ENCODE peak calls at places on chromosomes 4 and X, in five cellular contexts. One of them, this sample, is unnamed.

GRCh38 chrX:153631931-153632611 is 14.9 kb upstream of the DUSP9 start:
- DNase-seq in activated CD4-positive, alpha-beta T cell treated with anti-CD3 and anti-CD28 coated beads, Interleukin-2, amount 10 ng/mL, durations not matched to agents 7 days and 5 days: no peak
- DNase-seq in activated T-helper 1 cell treated with anti-CD3 and anti-CD28 coated beads, Interleukin-12 subunit alpha, Interleukin-12 subunit beta, Interleukin-2, Interleukin-4 antibody, amounts not matched to agents 30 ng/mL and 10 ng/mL and 1 ng/mL, durations not matched to agents 14 hours and 24 hours and 36 hours: no peak
- DNase-seq in cardiac muscle cell: no peak
- DNase-seq in G401: no peak
- DNase-seq in this sample: no peak

GRCh38 chr4:59571805-59572430 is 1628.2 kb upstream of the ADGRL3 start:
- DNase-seq in G401: no peak
- DNase-seq in cardiac muscle cell: no peak
- DNase-seq in activated T-helper 1 cell treated with anti-CD3 and anti-CD28 coated beads, Interleukin-12 subunit alpha, Interleukin-12 subunit beta, Interleukin-2, Interleukin-4 antibody, amounts not matched to agents 30 ng/mL and 10 ng/mL and 1 ng/mL, durations not matched to agents 14 hours and 24 hours and 36 hours: no peak
- DNase-seq in activated CD4-positive, alpha-beta T cell treated with anti-CD3 and anti-CD28 coated beads, Interleukin-2, amount 10 ng/mL, durations not matched to agents 7 days and 5 days: no peak
- DNase-seq in this sample: peak

GRCh38 chr4:127888559-127888958 is 7.9 kb downstream of the PLK4 start:
- DNase-seq in cardiac muscle cell: no peak
- DNase-seq in activated CD4-positive, alpha-beta T cell treated with anti-CD3 and anti-CD28 coated beads, Interleukin-2, amount 10 ng/mL, durations not matched to agents 7 days and 5 days: no peak
- DNase-seq in G401: no peak
- DNase-seq in activated T-helper 1 cell treated with anti-CD3 and anti-CD28 coated beads, Interleukin-12 subunit alpha, Interleukin-12 subunit beta, Interleukin-2, Interleukin-4 antibody, amounts not matched to agents 30 ng/mL and 10 ng/mL and 1 ng/mL, durations not matched to agents 14 hours and 24 hours and 36 hours: no peak
- DNase-seq in this sample: no peak

GRCh38 chr4:17812125-17812524 is 1.3 kb downstream of the NCAPG start:
- DNase-seq in activated T-helper 1 cell treated with anti-CD3 and anti-CD28 coated beads, Interleukin-12 subunit alpha, Interleukin-12 subunit beta, Interleukin-2, Interleukin-4 antibody, amounts not matched to agents 30 ng/mL and 10 ng/mL and 1 ng/mL, durations not matched to agents 14 hours and 24 hours and 36 hours: no peak
- DNase-seq in G401: no peak
- DNase-seq in cardiac muscle cell: no peak
- DNase-seq in activated CD4-positive, alpha-beta T cell treated with anti-CD3 and anti-CD28 coated beads, Interleukin-2, amount 10 ng/mL, durations not matched to agents 7 days and 5 days: no peak
- DNase-seq in this sample: no peak

GRCh38 chr4:57148831-57149230 is 38.6 kb upstream of the IGFBP7 start:
- DNase-seq in activated T-helper 1 cell treated with anti-CD3 and anti-CD28 coated beads, Interleukin-12 subunit alpha, Interleukin-12 subunit beta, Interleukin-2, Interleukin-4 antibody, amounts not matched to agents 30 ng/mL and 10 ng/mL and 1 ng/mL, durations not matched to agents 14 hours and 24 hours and 36 hours: no peak
- DNase-seq in cardiac muscle cell: peak
- DNase-seq in activated CD4-positive, alpha-beta T cell treated with anti-CD3 and anti-CD28 coated beads, Interleukin-2, amount 10 ng/mL, durations not matched to agents 7 days and 5 days: no peak
- DNase-seq in G401: no peak
- DNase-seq in this sample: no peak

GRCh38 chrX:13377537-13377936 is 57.7 kb upstream of the ATXN3L start:
- DNase-seq in G401: peak
- DNase-seq in activated T-helper 1 cell treated with anti-CD3 and anti-CD28 coated beads, Interleukin-12 subunit alpha, Interleukin-12 subunit beta, Interleukin-2, Interleukin-4 antibody, amounts not matched to agents 30 ng/mL and 10 ng/mL and 1 ng/mL, durations not matched to agents 14 hours and 24 hours and 36 hours: no peak
- DNase-seq in cardiac muscle cell: peak
- DNase-seq in activated CD4-positive, alpha-beta T cell treated with anti-CD3 and anti-CD28 coated beads, Interleukin-2, amount 10 ng/mL, durations not matched to agents 7 days and 5 days: no peak
- DNase-seq in this sample: peak

GRCh38 chr4:8391972-8392371 is 48.6 kb downstream of the ACOX3 start:
- DNase-seq in cardiac muscle cell: peak
- DNase-seq in activated CD4-positive, alpha-beta T cell treated with anti-CD3 and anti-CD28 coated beads, Interleukin-2, amount 10 ng/mL, durations not matched to agents 7 days and 5 days: no peak
- DNase-seq in G401: no peak
- DNase-seq in activated T-helper 1 cell treated with anti-CD3 and anti-CD28 coated beads, Interleukin-12 subunit alpha, Interleukin-12 subunit beta, Interleukin-2, Interleukin-4 antibody, amounts not matched to agents 30 ng/mL and 10 ng/mL and 1 ng/mL, durations not matched to agents 14 hours and 24 hours and 36 hours: no peak
- DNase-seq in this sample: peak

GRCh38 chrX:111431007-111431406 is 19.0 kb upstream of the DCX start:
- DNase-seq in activated T-helper 1 cell treated with anti-CD3 and anti-CD28 coated beads, Interleukin-12 subunit alpha, Interleukin-12 subunit beta, Interleukin-2, Interleukin-4 antibody, amounts not matched to agents 30 ng/mL and 10 ng/mL and 1 ng/mL, durations not matched to agents 14 hours and 24 hours and 36 hours: no peak
- DNase-seq in activated CD4-positive, alpha-beta T cell treated with anti-CD3 and anti-CD28 coated beads, Interleukin-2, amount 10 ng/mL, durations not matched to agents 7 days and 5 days: no peak
- DNase-seq in cardiac muscle cell: no peak
- DNase-seq in G401: no peak
- DNase-seq in this sample: peak

GRCh38 chr4:81954266-81954665 is 419.5 kb downstream of the HNRNPD start:
- DNase-seq in cardiac muscle cell: no peak
- DNase-seq in activated T-helper 1 cell treated with anti-CD3 and anti-CD28 coated beads, Interleukin-12 subunit alpha, Interleukin-12 subunit beta, Interleukin-2, Interleukin-4 antibody, amounts not matched to agents 30 ng/mL and 10 ng/mL and 1 ng/mL, durations not matched to agents 14 hours and 24 hours and 36 hours: no peak
- DNase-seq in G401: no peak
- DNase-seq in activated CD4-positive, alpha-beta T cell treated with anti-CD3 and anti-CD28 coated beads, Interleukin-2, amount 10 ng/mL, durations not matched to agents 7 days and 5 days: no peak
- DNase-seq in this sample: no peak

GRCh38 chr4:5724377-5724776 is 13.4 kb downstream of the EVC start:
- DNase-seq in activated T-helper 1 cell treated with anti-CD3 and anti-CD28 coated beads, Interleukin-12 subunit alpha, Interleukin-12 subunit beta, Interleukin-2, Interleukin-4 antibody, amounts not matched to agents 30 ng/mL and 10 ng/mL and 1 ng/mL, durations not matched to agents 14 hours and 24 hours and 36 hours: no peak
- DNase-seq in G401: no peak
- DNase-seq in cardiac muscle cell: peak
- DNase-seq in activated CD4-positive, alpha-beta T cell treated with anti-CD3 and anti-CD28 coated beads, Interleukin-2, amount 10 ng/mL, durations not matched to agents 7 days and 5 days: no peak
- DNase-seq in this sample: no peak

GRCh38 chr4:44150091-44150576 is 298.5 kb downstream of the KCTD8 start:
- DNase-seq in cardiac muscle cell: peak
- DNase-seq in G401: no peak
- DNase-seq in activated CD4-positive, alpha-beta T cell treated with anti-CD3 and anti-CD28 coated beads, Interleukin-2, amount 10 ng/mL, durations not matched to agents 7 days and 5 days: no peak
- DNase-seq in activated T-helper 1 cell treated with anti-CD3 and anti-CD28 coated beads, Interleukin-12 subunit alpha, Interleukin-12 subunit beta, Interleukin-2, Interleukin-4 antibody, amounts not matched to agents 30 ng/mL and 10 ng/mL and 1 ng/mL, durations not matched to agents 14 hours and 24 hours and 36 hours: no peak
- DNase-seq in this sample: peak

GRCh38 chr4:91171217-91171616 is 1044.0 kb downstream of the CCSER1 start:
- DNase-seq in activated T-helper 1 cell treated with anti-CD3 and anti-CD28 coated beads, Interleukin-12 subunit alpha, Interleukin-12 subunit beta, Interleukin-2, Interleukin-4 antibody, amounts not matched to agents 30 ng/mL and 10 ng/mL and 1 ng/mL, durations not matched to agents 14 hours and 24 hours and 36 hours: no peak
- DNase-seq in activated CD4-positive, alpha-beta T cell treated with anti-CD3 and anti-CD28 coated beads, Interleukin-2, amount 10 ng/mL, durations not matched to agents 7 days and 5 days: no peak
- DNase-seq in G401: no peak
- DNase-seq in cardiac muscle cell: no peak
- DNase-seq in this sample: no peak

GRCh38 chr4:6110681-6111353 is 89.5 kb downstream of the JAKMIP1 start:
- DNase-seq in activated CD4-positive, alpha-beta T cell treated with anti-CD3 and anti-CD28 coated beads, Interleukin-2, amount 10 ng/mL, durations not matched to agents 7 days and 5 days: no peak
- DNase-seq in cardiac muscle cell: no peak
- DNase-seq in activated T-helper 1 cell treated with anti-CD3 and anti-CD28 coated beads, Interleukin-12 subunit alpha, Interleukin-12 subunit beta, Interleukin-2, Interleukin-4 antibody, amounts not matched to agents 30 ng/mL and 10 ng/mL and 1 ng/mL, durations not matched to agents 14 hours and 24 hours and 36 hours: no peak
- DNase-seq in G401: no peak
- DNase-seq in this sample: no peak

GRCh38 chr4:152937535-152938236 is 1.6 kb downstream of the FHDC1 start:
- DNase-seq in cardiac muscle cell: peak
- DNase-seq in activated CD4-positive, alpha-beta T cell treated with anti-CD3 and anti-CD28 coated beads, Interleukin-2, amount 10 ng/mL, durations not matched to agents 7 days and 5 days: no peak
- DNase-seq in G401: peak
- DNase-seq in activated T-helper 1 cell treated with anti-CD3 and anti-CD28 coated beads, Interleukin-12 subunit alpha, Interleukin-12 subunit beta, Interleukin-2, Interleukin-4 antibody, amounts not matched to agents 30 ng/mL and 10 ng/mL and 1 ng/mL, durations not matched to agents 14 hours and 24 hours and 36 hours: no peak
- DNase-seq in this sample: peak

GRCh38 chrX:37816766-37817165 is 30.6 kb downstream of the DYNLT3 start:
- DNase-seq in activated CD4-positive, alpha-beta T cell treated with anti-CD3 and anti-CD28 coated beads, Interleukin-2, amount 10 ng/mL, durations not matched to agents 7 days and 5 days: no peak
- DNase-seq in cardiac muscle cell: no peak
- DNase-seq in G401: no peak
- DNase-seq in activated T-helper 1 cell treated with anti-CD3 and anti-CD28 coated beads, Interleukin-12 subunit alpha, Interleukin-12 subunit beta, Interleukin-2, Interleukin-4 antibody, amounts not matched to agents 30 ng/mL and 10 ng/mL and 1 ng/mL, durations not matched to agents 14 hours and 24 hours and 36 hours: no peak
- DNase-seq in this sample: no peak

GRCh38 chrX:19810809-19811208 is 76.6 kb downstream of the SH3KBP1 start:
- DNase-seq in cardiac muscle cell: peak
- DNase-seq in activated T-helper 1 cell treated with anti-CD3 and anti-CD28 coated beads, Interleukin-12 subunit alpha, Interleukin-12 subunit beta, Interleukin-2, Interleukin-4 antibody, amounts not matched to agents 30 ng/mL and 10 ng/mL and 1 ng/mL, durations not matched to agents 14 hours and 24 hours and 36 hours: no peak
- DNase-seq in G401: no peak
- DNase-seq in activated CD4-positive, alpha-beta T cell treated with anti-CD3 and anti-CD28 coated beads, Interleukin-2, amount 10 ng/mL, durations not matched to agents 7 days and 5 days: no peak
- DNase-seq in this sample: peak

GRCh38 chr4:1578301-1578781 is 105.8 kb downstream of the FAM53A start:
- DNase-seq in cardiac muscle cell: no peak
- DNase-seq in G401: no peak
- DNase-seq in activated T-helper 1 cell treated with anti-CD3 and anti-CD28 coated beads, Interleukin-12 subunit alpha, Interleukin-12 subunit beta, Interleukin-2, Interleukin-4 antibody, amounts not matched to agents 30 ng/mL and 10 ng/mL and 1 ng/mL, durations not matched to agents 14 hours and 24 hours and 36 hours: no peak
- DNase-seq in activated CD4-positive, alpha-beta T cell treated with anti-CD3 and anti-CD28 coated beads, Interleukin-2, amount 10 ng/mL, durations not matched to agents 7 days and 5 days: no peak
- DNase-seq in this sample: no peak

GRCh38 chr4:83128235-83128929 is 13.9 kb upstream of the PLAC8 start:
- DNase-seq in cardiac muscle cell: peak
- DNase-seq in activated CD4-positive, alpha-beta T cell treated with anti-CD3 and anti-CD28 coated beads, Interleukin-2, amount 10 ng/mL, durations not matched to agents 7 days and 5 days: no peak
- DNase-seq in activated T-helper 1 cell treated with anti-CD3 and anti-CD28 coated beads, Interleukin-12 subunit alpha, Interleukin-12 subunit beta, Interleukin-2, Interleukin-4 antibody, amounts not matched to agents 30 ng/mL and 10 ng/mL and 1 ng/mL, durations not matched to agents 14 hours and 24 hours and 36 hours: no peak
- DNase-seq in G401: no peak
- DNase-seq in this sample: no peak

GRCh38 chrX:40176979-40177430 is 79.2 kb upstream of the BCOR start:
- DNase-seq in cardiac muscle cell: no peak
- DNase-seq in activated CD4-positive, alpha-beta T cell treated with anti-CD3 and anti-CD28 coated beads, Interleukin-2, amount 10 ng/mL, durations not matched to agents 7 days and 5 days: no peak
- DNase-seq in G401: peak
- DNase-seq in activated T-helper 1 cell treated with anti-CD3 and anti-CD28 coated beads, Interleukin-12 subunit alpha, Interleukin-12 subunit beta, Interleukin-2, Interleukin-4 antibody, amounts not matched to agents 30 ng/mL and 10 ng/mL and 1 ng/mL, durations not matched to agents 14 hours and 24 hours and 36 hours: no peak
- DNase-seq in this sample: no peak

GRCh38 chrX:117973175-117974075 is 143.2 kb downstream of the KLHL13 start:
- DNase-seq in activated CD4-positive, alpha-beta T cell treated with anti-CD3 and anti-CD28 coated beads, Interleukin-2, amount 10 ng/mL, durations not matched to agents 7 days and 5 days: no peak
- DNase-seq in activated T-helper 1 cell treated with anti-CD3 and anti-CD28 coated beads, Interleukin-12 subunit alpha, Interleukin-12 subunit beta, Interleukin-2, Interleukin-4 antibody, amounts not matched to agents 30 ng/mL and 10 ng/mL and 1 ng/mL, durations not matched to agents 14 hours and 24 hours and 36 hours: no peak
- DNase-seq in cardiac muscle cell: no peak
- DNase-seq in G401: peak
- DNase-seq in this sample: peak

GRCh38 chrX:13666836-13667235 is 13.9 kb downstream of the TCEANC start:
- DNase-seq in cardiac muscle cell: peak
- DNase-seq in activated T-helper 1 cell treated with anti-CD3 and anti-CD28 coated beads, Interleukin-12 subunit alpha, Interleukin-12 subunit beta, Interleukin-2, Interleukin-4 antibody, amounts not matched to agents 30 ng/mL and 10 ng/mL and 1 ng/mL, durations not matched to agents 14 hours and 24 hours and 36 hours: no peak
- DNase-seq in activated CD4-positive, alpha-beta T cell treated with anti-CD3 and anti-CD28 coated beads, Interleukin-2, amount 10 ng/mL, durations not matched to agents 7 days and 5 days: no peak
- DNase-seq in G401: no peak
- DNase-seq in this sample: no peak

GRCh38 chrX:138745215-138745614 is 33.7 kb upstream of the FGF13 start:
- DNase-seq in activated T-helper 1 cell treated with anti-CD3 and anti-CD28 coated beads, Interleukin-12 subunit alpha, Interleukin-12 subunit beta, Interleukin-2, Interleukin-4 antibody, amounts not matched to agents 30 ng/mL and 10 ng/mL and 1 ng/mL, durations not matched to agents 14 hours and 24 hours and 36 hours: no peak
- DNase-seq in G401: peak
- DNase-seq in activated CD4-positive, alpha-beta T cell treated with anti-CD3 and anti-CD28 coated beads, Interleukin-2, amount 10 ng/mL, durations not matched to agents 7 days and 5 days: peak
- DNase-seq in cardiac muscle cell: peak
- DNase-seq in this sample: peak

GRCh38 chr4:53307819-53308773 is 57.8 kb downstream of the SCFD2 start:
- DNase-seq in cardiac muscle cell: peak
- DNase-seq in activated T-helper 1 cell treated with anti-CD3 and anti-CD28 coated beads, Interleukin-12 subunit alpha, Interleukin-12 subunit beta, Interleukin-2, Interleukin-4 antibody, amounts not matched to agents 30 ng/mL and 10 ng/mL and 1 ng/mL, durations not matched to agents 14 hours and 24 hours and 36 hours: no peak
- DNase-seq in G401: no peak
- DNase-seq in activated CD4-positive, alpha-beta T cell treated with anti-CD3 and anti-CD28 coated beads, Interleukin-2, amount 10 ng/mL, durations not matched to agents 7 days and 5 days: no peak
- DNase-seq in this sample: no peak

GRCh38 chr4:75848891-75849290 is 53.4 kb downstream of the PPEF2 start:
- DNase-seq in G401: no peak
- DNase-seq in activated T-helper 1 cell treated with anti-CD3 and anti-CD28 coated beads, Interleukin-12 subunit alpha, Interleukin-12 subunit beta, Interleukin-2, Interleukin-4 antibody, amounts not matched to agents 30 ng/mL and 10 ng/mL and 1 ng/mL, durations not matched to agents 14 hours and 24 hours and 36 hours: no peak
- DNase-seq in activated CD4-positive, alpha-beta T cell treated with anti-CD3 and anti-CD28 coated beads, Interleukin-2, amount 10 ng/mL, durations not matched to agents 7 days and 5 days: no peak
- DNase-seq in cardiac muscle cell: peak
- DNase-seq in this sample: no peak

GRCh38 chr4:161097821-161098220 is 1066.0 kb downstream of the FSTL5 start:
- DNase-seq in cardiac muscle cell: no peak
- DNase-seq in activated CD4-positive, alpha-beta T cell treated with anti-CD3 and anti-CD28 coated beads, Interleukin-2, amount 10 ng/mL, durations not matched to agents 7 days and 5 days: no peak
- DNase-seq in activated T-helper 1 cell treated with anti-CD3 and anti-CD28 coated beads, Interleukin-12 subunit alpha, Interleukin-12 subunit beta, Interleukin-2, Interleukin-4 antibody, amounts not matched to agents 30 ng/mL and 10 ng/mL and 1 ng/mL, durations not matched to agents 14 hours and 24 hours and 36 hours: no peak
- DNase-seq in G401: no peak
- DNase-seq in this sample: no peak

GRCh38 chr4:7734651-7735260 is 204.9 kb downstream of the AFAP1 start:
- DNase-seq in activated T-helper 1 cell treated with anti-CD3 and anti-CD28 coated beads, Interleukin-12 subunit alpha, Interleukin-12 subunit beta, Interleukin-2, Interleukin-4 antibody, amounts not matched to agents 30 ng/mL and 10 ng/mL and 1 ng/mL, durations not matched to agents 14 hours and 24 hours and 36 hours: no peak
- DNase-seq in cardiac muscle cell: no peak
- DNase-seq in G401: no peak
- DNase-seq in activated CD4-positive, alpha-beta T cell treated with anti-CD3 and anti-CD28 coated beads, Interleukin-2, amount 10 ng/mL, durations not matched to agents 7 days and 5 days: no peak
- DNase-seq in this sample: no peak

GRCh38 chr4:145177906-145178538 is 2.4 kb downstream of the OTUD4 start:
- DNase-seq in activated CD4-positive, alpha-beta T cell treated with anti-CD3 and anti-CD28 coated beads, Interleukin-2, amount 10 ng/mL, durations not matched to agents 7 days and 5 days: no peak
- DNase-seq in G401: peak
- DNase-seq in activated T-helper 1 cell treated with anti-CD3 and anti-CD28 coated beads, Interleukin-12 subunit alpha, Interleukin-12 subunit beta, Interleukin-2, Interleukin-4 antibody, amounts not matched to agents 30 ng/mL and 10 ng/mL and 1 ng/mL, durations not matched to agents 14 hours and 24 hours and 36 hours: no peak
- DNase-seq in cardiac muscle cell: peak
- DNase-seq in this sample: peak

GRCh38 chr4:3868146-3868840 is 102.1 kb downstream of the ADRA2C start:
- DNase-seq in cardiac muscle cell: no peak
- DNase-seq in activated CD4-positive, alpha-beta T cell treated with anti-CD3 and anti-CD28 coated beads, Interleukin-2, amount 10 ng/mL, durations not matched to agents 7 days and 5 days: no peak
- DNase-seq in activated T-helper 1 cell treated with anti-CD3 and anti-CD28 coated beads, Interleukin-12 subunit alpha, Interleukin-12 subunit beta, Interleukin-2, Interleukin-4 antibody, amounts not matched to agents 30 ng/mL and 10 ng/mL and 1 ng/mL, durations not matched to agents 14 hours and 24 hours and 36 hours: no peak
- DNase-seq in G401: no peak
- DNase-seq in this sample: peak

GRCh38 chrX:116111497-116111896 is 59.0 kb upstream of the AGTR2 start:
- DNase-seq in G401: no peak
- DNase-seq in activated T-helper 1 cell treated with anti-CD3 and anti-CD28 coated beads, Interleukin-12 subunit alpha, Interleukin-12 subunit beta, Interleukin-2, Interleukin-4 antibody, amounts not matched to agents 30 ng/mL and 10 ng/mL and 1 ng/mL, durations not matched to agents 14 hours and 24 hours and 36 hours: no peak
- DNase-seq in cardiac muscle cell: no peak
- DNase-seq in activated CD4-positive, alpha-beta T cell treated with anti-CD3 and anti-CD28 coated beads, Interleukin-2, amount 10 ng/mL, durations not matched to agents 7 days and 5 days: no peak
- DNase-seq in this sample: no peak

GRCh38 chr4:7027913-7028312 is 15.3 kb upstream of the TADA2B start:
- DNase-seq in cardiac muscle cell: no peak
- DNase-seq in activated T-helper 1 cell treated with anti-CD3 and anti-CD28 coated beads, Interleukin-12 subunit alpha, Interleukin-12 subunit beta, Interleukin-2, Interleukin-4 antibody, amounts not matched to agents 30 ng/mL and 10 ng/mL and 1 ng/mL, durations not matched to agents 14 hours and 24 hours and 36 hours: no peak
- DNase-seq in G401: no peak
- DNase-seq in activated CD4-positive, alpha-beta T cell treated with anti-CD3 and anti-CD28 coated beads, Interleukin-2, amount 10 ng/mL, durations not matched to agents 7 days and 5 days: no peak
- DNase-seq in this sample: no peak

GRCh38 chrX:153582896-153583295 is 16.0 kb downstream of the CCNQ start:
- DNase-seq in G401: no peak
- DNase-seq in cardiac muscle cell: peak
- DNase-seq in activated T-helper 1 cell treated with anti-CD3 and anti-CD28 coated beads, Interleukin-12 subunit alpha, Interleukin-12 subunit beta, Interleukin-2, Interleukin-4 antibody, amounts not matched to agents 30 ng/mL and 10 ng/mL and 1 ng/mL, durations not matched to agents 14 hours and 24 hours and 36 hours: peak
- DNase-seq in activated CD4-positive, alpha-beta T cell treated with anti-CD3 and anti-CD28 coated beads, Interleukin-2, amount 10 ng/mL, durations not matched to agents 7 days and 5 days: peak
- DNase-seq in this sample: peak

GRCh38 chr4:104983615-104984179 is 163.0 kb upstream of the TET2 start:
- DNase-seq in activated CD4-positive, alpha-beta T cell treated with anti-CD3 and anti-CD28 coated beads, Interleukin-2, amount 10 ng/mL, durations not matched to agents 7 days and 5 days: no peak
- DNase-seq in G401: no peak
- DNase-seq in cardiac muscle cell: no peak
- DNase-seq in activated T-helper 1 cell treated with anti-CD3 and anti-CD28 coated beads, Interleukin-12 subunit alpha, Interleukin-12 subunit beta, Interleukin-2, Interleukin-4 antibody, amounts not matched to agents 30 ng/mL and 10 ng/mL and 1 ng/mL, durations not matched to agents 14 hours and 24 hours and 36 hours: no peak
- DNase-seq in this sample: no peak

GRCh38 chrX:150837845-150838244 is 60.6 kb downstream of the CD99L2 start:
- DNase-seq in activated T-helper 1 cell treated with anti-CD3 and anti-CD28 coated beads, Interleukin-12 subunit alpha, Interleukin-12 subunit beta, Interleukin-2, Interleukin-4 antibody, amounts not matched to agents 30 ng/mL and 10 ng/mL and 1 ng/mL, durations not matched to agents 14 hours and 24 hours and 36 hours: no peak
- DNase-seq in G401: no peak
- DNase-seq in cardiac muscle cell: no peak
- DNase-seq in activated CD4-positive, alpha-beta T cell treated with anti-CD3 and anti-CD28 coated beads, Interleukin-2, amount 10 ng/mL, durations not matched to agents 7 days and 5 days: no peak
- DNase-seq in this sample: no peak

GRCh38 chr4:61202100-61202637 is 2.0 kb downstream of the ADGRL3 start:
- DNase-seq in activated CD4-positive, alpha-beta T cell treated with anti-CD3 and anti-CD28 coated beads, Interleukin-2, amount 10 ng/mL, durations not matched to agents 7 days and 5 days: no peak
- DNase-seq in cardiac muscle cell: no peak
- DNase-seq in G401: peak
- DNase-seq in activated T-helper 1 cell treated with anti-CD3 and anti-CD28 coated beads, Interleukin-12 subunit alpha, Interleukin-12 subunit beta, Interleukin-2, Interleukin-4 antibody, amounts not matched to agents 30 ng/mL and 10 ng/mL and 1 ng/mL, durations not matched to agents 14 hours and 24 hours and 36 hours: no peak
- DNase-seq in this sample: peak

GRCh38 chr4:119693127-119693526 is 64.5 kb upstream of the PDE5A start:
- DNase-seq in activated CD4-positive, alpha-beta T cell treated with anti-CD3 and anti-CD28 coated beads, Interleukin-2, amount 10 ng/mL, durations not matched to agents 7 days and 5 days: no peak
- DNase-seq in activated T-helper 1 cell treated with anti-CD3 and anti-CD28 coated beads, Interleukin-12 subunit alpha, Interleukin-12 subunit beta, Interleukin-2, Interleukin-4 antibody, amounts not matched to agents 30 ng/mL and 10 ng/mL and 1 ng/mL, durations not matched to agents 14 hours and 24 hours and 36 hours: no peak
- DNase-seq in cardiac muscle cell: peak
- DNase-seq in G401: no peak
- DNase-seq in this sample: no peak

GRCh38 chrX:5399403-5399802 is 829.3 kb downstream of the NLGN4X start:
- DNase-seq in activated T-helper 1 cell treated with anti-CD3 and anti-CD28 coated beads, Interleukin-12 subunit alpha, Interleukin-12 subunit beta, Interleukin-2, Interleukin-4 antibody, amounts not matched to agents 30 ng/mL and 10 ng/mL and 1 ng/mL, durations not matched to agents 14 hours and 24 hours and 36 hours: no peak
- DNase-seq in cardiac muscle cell: no peak
- DNase-seq in activated CD4-positive, alpha-beta T cell treated with anti-CD3 and anti-CD28 coated beads, Interleukin-2, amount 10 ng/mL, durations not matched to agents 7 days and 5 days: no peak
- DNase-seq in G401: no peak
- DNase-seq in this sample: peak

GRCh38 chr4:3420606-3420955 is 21.2 kb upstream of the HGFAC start:
- DNase-seq in G401: no peak
- DNase-seq in cardiac muscle cell: no peak
- DNase-seq in activated T-helper 1 cell treated with anti-CD3 and anti-CD28 coated beads, Interleukin-12 subunit alpha, Interleukin-12 subunit beta, Interleukin-2, Interleukin-4 antibody, amounts not matched to agents 30 ng/mL and 10 ng/mL and 1 ng/mL, durations not matched to agents 14 hours and 24 hours and 36 hours: no peak
- DNase-seq in activated CD4-positive, alpha-beta T cell treated with anti-CD3 and anti-CD28 coated beads, Interleukin-2, amount 10 ng/mL, durations not matched to agents 7 days and 5 days: no peak
- DNase-seq in this sample: no peak

This sample was measured in SJCRH30.